ENCODE peak calls at places on chromosomes 11 and 22, in five cellular contexts. J is osteoblast, B is AG10803, X is astrocyte of the spinal cord, W is fibroblast of lung. K is an unnamed sample.

GRCh38 chr11:119999220-119999619 is 138.7 kb downstream of the TRIM29 start:
- DNase-seq in J (no peak), B (no peak), X (no peak), W (no peak), K (no peak)

GRCh38 chr11:13073119-13073981 is 64.2 kb downstream of the RASSF10 start:
- DNase-seq in J (peak; percentile 74), B (peak; percentile 60), X (peak; percentile 80), W (peak; percentile 89), K (peak; percentile 47)

GRCh38 chr11:130677486-130678153 is 229.2 kb downstream of the ADAMTS15 start:
- DNase-seq in J (peak; percentile 47), B (peak; percentile 95), X (peak; percentile 47), W (peak; percentile 94), K (peak; percentile 83)

GRCh38 chr11:116563028-116563712 is 209.6 kb downstream of the BUD13 start:
- DNase-seq in J (no peak), B (peak; percentile 58), X (peak; percentile 44), W (peak; percentile 70), K (peak; percentile 16)

GRCh38 chr22:23067023-23067650 is 3.2 kb upstream of the GNAZ start:
- DNase-seq in J (no peak), B (no peak), X (no peak), W (no peak), K (no peak)

GRCh38 chr11:68297812-68298658 is 14.4 kb upstream of the LRP5 start:
- DNase-seq in J (peak; percentile 99), B (peak; percentile 62), X (peak; percentile 53), W (peak; percentile 44), K (peak; percentile 63)

GRCh38 chr22:36873614-36874308 is 13.0 kb downstream of the NCF4 start:
- DNase-seq in J (peak; percentile 98), B (peak; percentile 78), X (peak; percentile 20), W (peak; percentile 49), K (peak; percentile 82)

GRCh38 chr22:45531441-45531840 is 28.8 kb downstream of the FBLN1 start:
- DNase-seq in J (no peak), B (no peak), X (no peak), W (no peak), K (no peak)

GRCh38 chr11:111870522-111870886 is 877 bp downstream of the ALG9 start:
- DNase-seq in J (no peak), B (no peak), X (no peak), W (no peak), K (no peak)

GRCh38 chr11:111870113-111870512 is 1.3 kb downstream of the ALG9 start:
- DNase-seq in J (no peak), B (no peak), X (no peak), W (no peak), K (no peak)

GRCh38 chr11:111871693-111872161 is 346 bp upstream of the ALG9 start:
- DNase-seq in J (no peak), B (no peak), X (no peak), W (no peak), K (no peak)

DNA sequence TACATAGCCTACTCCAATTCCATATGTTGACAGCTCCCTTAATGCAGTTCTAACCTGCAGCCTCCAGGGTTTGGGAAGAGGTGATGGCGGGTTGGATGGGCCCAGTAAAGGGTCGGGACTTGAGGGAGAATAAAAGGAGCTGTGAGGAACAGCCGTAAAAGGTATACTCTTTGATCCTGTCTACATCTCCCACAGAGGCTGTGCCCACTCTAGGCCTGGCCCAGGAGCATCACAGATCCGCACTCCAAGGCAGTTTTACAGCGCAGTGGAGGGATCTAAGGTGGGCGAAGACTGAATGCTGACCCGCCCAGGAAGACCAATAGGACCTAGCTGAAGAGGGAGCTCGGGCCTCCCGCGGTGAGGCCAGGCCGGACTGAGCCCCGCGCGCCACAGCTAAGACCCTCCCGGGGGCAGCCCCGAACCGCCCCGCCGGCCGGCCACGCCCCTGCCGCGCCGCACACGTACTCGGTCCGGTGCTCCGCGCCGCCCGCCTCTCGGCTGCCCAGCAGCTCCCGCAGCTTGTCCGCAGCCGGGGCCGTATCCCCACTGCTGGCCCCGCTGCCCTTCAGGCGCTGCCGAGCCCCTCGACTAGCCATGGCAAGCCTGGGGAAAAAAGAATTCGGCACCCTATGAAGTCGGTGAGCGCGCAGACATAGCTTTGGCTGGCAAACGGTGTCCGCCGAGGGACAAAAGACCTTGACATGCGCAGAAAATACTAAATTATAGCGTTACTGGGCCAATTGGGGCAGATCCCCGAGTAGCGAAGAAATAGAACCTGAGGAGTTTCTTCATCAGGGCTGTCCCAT is at the start of gene ALG9:
- DNase-seq in J (peak; percentile 92), B (peak; percentile 85), X (peak; percentile 85), W (peak; percentile 85), K (peak; percentile 90)
- TF ChIP-seq CTCF in J (peak; percentile 48), B (peak; percentile 52), X (peak; percentile 52), W (peak; percentile 44), K (peak; percentile 61)

GRCh38 chr22:24836282-24836681 is 30.3 kb downstream of the SGSM1 start:
- DNase-seq in J (no peak), B (no peak), X (no peak), W (peak; percentile 12), K (no peak)

GRCh38 chr22:24830205-24830979 is 24.4 kb downstream of the SGSM1 start:
- DNase-seq in J (no peak), B (no peak), X (no peak), W (no peak), K (no peak)

GRCh38 chr22:24831678-24832077 is 25.7 kb downstream of the SGSM1 start:
- DNase-seq in J (no peak), B (no peak), X (no peak), W (no peak), K (no peak)

GRCh38 chr22:24833881-24834495 is 28.0 kb downstream of the SGSM1 start:
- DNase-seq in J (no peak), B (no peak), X (no peak), W (no peak), K (no peak)

DNA sequence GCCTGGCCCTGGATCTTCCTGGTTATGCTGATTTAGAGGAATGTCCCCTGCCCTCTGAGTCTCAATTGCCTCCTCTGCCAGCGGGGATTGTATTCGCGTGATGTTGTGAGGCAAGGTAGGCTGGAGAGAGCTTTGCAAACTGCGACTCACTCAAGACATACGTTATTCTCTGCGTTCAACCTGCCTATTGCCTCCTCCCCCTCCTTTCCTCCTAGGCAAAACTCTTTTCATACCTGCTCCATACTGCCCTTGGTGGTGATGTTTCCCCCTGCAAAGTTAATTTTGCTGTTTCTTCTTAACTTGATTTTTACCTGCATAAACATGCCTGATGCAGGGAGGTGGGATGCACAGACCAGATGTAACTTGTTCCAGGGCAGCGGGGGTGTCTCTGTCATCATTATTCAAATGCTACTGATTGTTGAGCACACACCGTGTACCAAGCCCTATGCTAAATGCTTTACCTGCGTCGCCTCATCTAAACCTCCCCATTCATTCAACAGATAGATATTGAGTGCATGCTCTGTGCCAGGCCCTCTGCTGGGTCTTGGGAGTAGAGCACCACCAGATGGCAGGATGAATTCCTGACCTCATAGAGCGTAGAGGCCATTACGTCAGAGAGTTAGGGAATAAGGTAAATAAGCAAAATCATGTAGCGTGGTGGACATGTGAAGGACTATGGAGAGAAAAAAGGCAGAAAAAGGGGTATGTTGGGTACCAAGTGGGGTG is 29.0 kb downstream of the SGSM1 start:
- DNase-seq in J (no peak), B (no peak), X (no peak), W (no peak), K (no peak)
- TF ChIP-seq CTCF in J (peak; percentile 29), B (peak; percentile 10), X (peak; percentile 12), W (peak; percentile 19), K (peak; percentile 23)

DNA sequence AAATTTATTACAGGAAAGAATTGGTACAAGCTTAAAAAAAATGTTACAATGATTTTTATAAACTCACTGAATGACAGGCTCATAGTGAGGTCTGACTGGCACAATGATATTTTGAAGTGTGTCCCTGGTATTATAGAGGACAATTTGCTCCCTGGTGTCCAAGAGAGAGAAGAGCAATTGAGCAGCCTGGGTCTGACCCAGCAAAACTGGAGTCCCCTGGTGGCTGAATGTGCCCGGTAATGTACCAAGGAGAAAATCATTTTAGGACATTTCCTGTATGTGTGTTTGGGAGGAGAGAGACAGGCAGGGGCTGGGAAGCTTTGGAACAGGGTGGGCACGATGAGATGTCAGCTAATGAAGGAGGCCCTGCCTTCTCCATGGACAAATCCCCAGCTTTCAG is 125.3 kb downstream of the APOL5 start:
- DNase-seq in J (peak; percentile 51), B (peak; percentile 53), X (peak; percentile 43), W (peak; percentile 27), K (peak; percentile 31)
- TF ChIP-seq CTCF in J (peak; percentile 80), B (peak; percentile 72), X (peak; percentile 68), W (peak; percentile 71), K (peak; percentile 59)

GRCh38 chr11:64269380-64270234 is 14.9 kb downstream of the BAD start:
- DNase-seq in J (peak; percentile 97), B (peak; percentile 100), X (peak; percentile 100), W (peak; percentile 100), K (peak; percentile 100)
- TF ChIP-seq CTCF in J (no peak), B (no peak), X (no peak), W (no peak), K (no peak)

DNA sequence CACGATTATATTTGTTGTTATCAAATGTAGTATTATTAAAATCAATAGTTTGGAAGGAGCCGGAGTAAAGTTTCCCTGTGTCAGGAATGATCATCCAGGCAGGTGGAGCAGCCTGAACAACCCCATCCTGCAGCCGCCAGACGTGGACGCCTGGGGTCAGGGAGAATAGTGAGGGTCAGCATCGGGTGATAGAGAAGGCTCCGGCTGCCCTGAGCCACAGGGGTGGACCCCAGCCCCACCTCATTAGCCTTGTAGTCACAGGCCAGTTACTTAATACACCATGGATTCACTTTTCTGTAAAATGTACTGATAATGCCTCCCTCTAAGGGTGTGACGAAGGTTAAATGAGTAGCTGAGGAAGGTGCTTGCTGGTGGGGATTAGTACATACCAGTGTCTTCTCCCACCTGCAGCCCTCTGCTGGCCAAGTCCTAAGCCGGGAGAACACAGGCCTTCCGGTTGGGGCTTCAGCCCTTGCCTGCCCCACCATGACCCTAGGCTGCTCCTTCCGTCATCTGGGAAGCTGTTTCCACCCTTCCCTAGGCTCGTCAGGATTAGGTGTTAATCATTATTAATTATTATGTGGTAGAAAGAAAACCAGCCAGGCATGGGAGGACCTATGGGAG is 14.9 kb downstream of the TMEM121B start:
- DNase-seq in J (peak; percentile 61), B (no peak), X (no peak), W (no peak), K (no peak)
- TF ChIP-seq CTCF in J (no peak), B (no peak), X (no peak), W (no peak), K (no peak)